ENCODE peak calls at places on chromosome 21, in four cellular contexts. E, L, U and D are unnamed samples.

GRCh38 chr21:17602874-17603273 is 9.8 kb downstream of the BTG3 start:
- DNase-seq in E (no peak), U (no peak), L (no peak), D (no peak)

GRCh38 chr21:15667010-15667409 is 62.8 kb upstream of the USP25 start:
- DNase-seq in L (peak), E (no peak), U (no peak), D (peak)

GRCh38 chr21:44059710-44060109 is 47.5 kb upstream of the PWP2 start:
- DNase-seq in E (no peak), L (no peak), U (no peak), D (no peak)

GRCh38 chr21:41375875-41376274 is 14.0 kb downstream of the MX2 start:
- DNase-seq in U (no peak), E (no peak), L (no peak), D (no peak)

GRCh38 chr21:18142639-18143038 is 102.0 kb upstream of the CHODL start:
- DNase-seq in L (no peak), U (no peak), E (no peak), D (no peak)

GRCh38 chr21:32335601-32336575 is 37.2 kb downstream of the MRAP start:
- DNase-seq in L (no peak), E (no peak), U (no peak), D (no peak)

GRCh38 chr21:35291963-35292627 is 243.0 kb upstream of the RUNX1 start:
- DNase-seq in E (no peak), L (no peak), U (peak), D (no peak)

GRCh38 chr21:34598931-34599400 is 15.9 kb downstream of the RCAN1 start:
- DNase-seq in E (no peak), U (no peak), L (peak), D (no peak)

GRCh38 chr21:45116066-45116465 is 41.7 kb downstream of the ADARB1 start:
- DNase-seq in L (no peak), U (no peak), E (no peak), D (no peak)

GRCh38 chr21:38925923-38926322 is 120.2 kb downstream of the ETS2 start:
- DNase-seq in U (peak), L (peak), E (no peak), D (peak)

GRCh38 chr21:44684483-44684882 is 2.5 kb upstream of the KRTAP12-1 start:
- DNase-seq in U (no peak), E (no peak), L (no peak), D (no peak)

GRCh38 chr21:32061755-32062154 is 188.9 kb downstream of the HUNK start:
- DNase-seq in L (no peak), U (no peak), E (no peak), D (no peak)

GRCh38 chr21:27134513-27134912 is 167.6 kb upstream of the ADAMTS5 start:
- DNase-seq in L (no peak), E (no peak), U (no peak), D (no peak)

GRCh38 chr21:31654340-31654739 is 5.2 kb upstream of the SOD1 start:
- DNase-seq in L (no peak), U (no peak), E (no peak), D (no peak)

GRCh38 chr21:45409466-45410150 is 4.6 kb downstream of the COL18A1 start:
- DNase-seq in U (no peak), E (no peak), L (peak), D (no peak)

GRCh38 chr21:45364464-45365185 is 40.3 kb upstream of the COL18A1 start:
- DNase-seq in L (no peak), U (no peak), E (no peak), D (no peak)

GRCh38 chr21:44492572-44493385 is 37.5 kb downstream of the LRRC3 start:
- DNase-seq in E (no peak), U (no peak), L (no peak), D (no peak)

GRCh38 chr21:34126691-34127090 is 53.3 kb downstream of the MRPS6 start:
- DNase-seq in U (no peak), L (peak), E (no peak), D (no peak)